ENCODE peak calls at places on chromosome 2, in six cellular contexts. One of them, this sample, is unnamed.
A peak's percentile ranks its signal among the peaks of the same experiment; 100 is the strongest.

GRCh38 chr2:241842620-241843211 is 16.0 kb downstream of the PDCD1 start:
- DNase-seq in HepG2: no peak
- DNase-seq in breast epithelium: peak; percentile 51
- DNase-seq in gastrocnemius medialis: no peak
- DNase-seq in lower lobe of right lung: peak; percentile 75
- DNase-seq in right lobe of liver: peak; percentile 57
- DNase-seq in this sample: peak; percentile 86

GRCh38 chr2:160207271-160207670 is 7.2 kb upstream of the ITGB6 start:
- DNase-seq in right lobe of liver: no peak
- DNase-seq in lower lobe of right lung: no peak
- DNase-seq in gastrocnemius medialis: no peak
- DNase-seq in HepG2: no peak
- DNase-seq in breast epithelium: no peak
- DNase-seq in this sample: no peak

GRCh38 chr2:134310450-134311079 is 56.7 kb downstream of the MGAT5 start:
- DNase-seq in gastrocnemius medialis: no peak
- DNase-seq in right lobe of liver: no peak
- DNase-seq in lower lobe of right lung: no peak
- DNase-seq in HepG2: no peak
- DNase-seq in breast epithelium: no peak
- DNase-seq in this sample: no peak

GRCh38 chr2:226362991-226363390 is 436.6 kb downstream of the IRS1 start:
- DNase-seq in lower lobe of right lung: no peak
- DNase-seq in gastrocnemius medialis: no peak
- DNase-seq in right lobe of liver: no peak
- DNase-seq in breast epithelium: no peak
- DNase-seq in HepG2: no peak
- DNase-seq in this sample: no peak

GRCh38 chr2:125684256-125684655 is 971.7 kb upstream of the GYPC start:
- DNase-seq in gastrocnemius medialis: no peak
- DNase-seq in lower lobe of right lung: no peak
- DNase-seq in right lobe of liver: no peak
- DNase-seq in breast epithelium: no peak
- DNase-seq in HepG2: no peak
- DNase-seq in this sample: no peak

GRCh38 chr2:118689456-118689855 is 158.0 kb downstream of the EN1 start:
- DNase-seq in gastrocnemius medialis: no peak
- DNase-seq in right lobe of liver: no peak
- DNase-seq in breast epithelium: no peak
- DNase-seq in HepG2: no peak
- DNase-seq in lower lobe of right lung: no peak
- DNase-seq in this sample: no peak

GRCh38 chr2:240557101-240557751 is 562 bp downstream of the ANKMY1 start:
- DNase-seq in HepG2: no peak
- DNase-seq in right lobe of liver: no peak
- DNase-seq in lower lobe of right lung: peak; percentile 48
- DNase-seq in breast epithelium: no peak
- DNase-seq in gastrocnemius medialis: no peak
- DNase-seq in this sample: no peak

GRCh38 chr2:85935746-85936208 is 47.0 kb upstream of the ST3GAL5 start:
- DNase-seq in lower lobe of right lung: no peak
- DNase-seq in right lobe of liver: no peak
- DNase-seq in breast epithelium: no peak
- DNase-seq in HepG2: no peak
- DNase-seq in gastrocnemius medialis: no peak
- DNase-seq in this sample: no peak

GRCh38 chr2:164439235-164439634 is 182.0 kb downstream of the GRB14 start:
- DNase-seq in breast epithelium: no peak
- DNase-seq in gastrocnemius medialis: no peak
- DNase-seq in HepG2: no peak
- DNase-seq in lower lobe of right lung: no peak
- DNase-seq in right lobe of liver: no peak
- DNase-seq in this sample: no peak

GRCh38 chr2:108377411-108377810 is 343 bp upstream of the SULT1C4 start:
- DNase-seq in breast epithelium: no peak
- DNase-seq in gastrocnemius medialis: no peak
- DNase-seq in right lobe of liver: no peak
- DNase-seq in lower lobe of right lung: no peak
- DNase-seq in HepG2: peak; percentile 20
- DNase-seq in this sample: no peak

GRCh38 chr2:102001767-102002142 is 10.0 kb downstream of the IL1R2 start:
- DNase-seq in gastrocnemius medialis: no peak
- DNase-seq in right lobe of liver: no peak
- DNase-seq in HepG2: no peak
- DNase-seq in lower lobe of right lung: no peak
- DNase-seq in breast epithelium: no peak
- DNase-seq in this sample: no peak

GRCh38 chr2:101340141-101340541 is 31.6 kb upstream of the RNF149 start:
- DNase-seq in HepG2: peak; percentile 77
- DNase-seq in lower lobe of right lung: no peak
- DNase-seq in breast epithelium: no peak
- DNase-seq in right lobe of liver: no peak
- DNase-seq in gastrocnemius medialis: no peak
- DNase-seq in this sample: no peak

GRCh38 chr2:124267821-124268220 is 242.7 kb downstream of the CNTNAP5 start:
- DNase-seq in HepG2: no peak
- DNase-seq in breast epithelium: no peak
- DNase-seq in gastrocnemius medialis: no peak
- DNase-seq in lower lobe of right lung: no peak
- DNase-seq in right lobe of liver: no peak
- DNase-seq in this sample: no peak

GRCh38 chr2:223586261-223586660 is 15.9 kb downstream of the SCG2 start:
- DNase-seq in right lobe of liver: no peak
- DNase-seq in gastrocnemius medialis: no peak
- DNase-seq in breast epithelium: no peak
- DNase-seq in lower lobe of right lung: no peak
- DNase-seq in HepG2: no peak
- DNase-seq in this sample: no peak

GRCh38 chr2:7736646-7737305 is 819.6 kb downstream of the RNF144A start:
- DNase-seq in lower lobe of right lung: no peak
- DNase-seq in gastrocnemius medialis: no peak
- DNase-seq in HepG2: no peak
- DNase-seq in right lobe of liver: no peak
- DNase-seq in breast epithelium: no peak
- DNase-seq in this sample: no peak

GRCh38 chr2:190947711-190948251 is 66.2 kb downstream of the STAT1 start:
- DNase-seq in gastrocnemius medialis: no peak
- DNase-seq in breast epithelium: no peak
- DNase-seq in right lobe of liver: no peak
- DNase-seq in HepG2: peak; percentile 51
- DNase-seq in lower lobe of right lung: no peak
- DNase-seq in this sample: no peak

GRCh38 chr2:27855476-27855875 is 34.7 kb downstream of the RBKS start:
- DNase-seq in right lobe of liver: no peak
- DNase-seq in gastrocnemius medialis: no peak
- DNase-seq in breast epithelium: no peak
- DNase-seq in HepG2: no peak
- DNase-seq in lower lobe of right lung: no peak
- DNase-seq in this sample: no peak

GRCh38 chr2:143480586-143481230 is 351.5 kb downstream of the ARHGAP15 start:
- DNase-seq in breast epithelium: no peak
- DNase-seq in HepG2: no peak
- DNase-seq in right lobe of liver: no peak
- DNase-seq in gastrocnemius medialis: no peak
- DNase-seq in lower lobe of right lung: no peak
- DNase-seq in this sample: no peak

GRCh38 chr2:152638590-152638989 is 78.7 kb downstream of the PRPF40A start:
- DNase-seq in HepG2: no peak
- DNase-seq in gastrocnemius medialis: no peak
- DNase-seq in breast epithelium: no peak
- DNase-seq in lower lobe of right lung: no peak
- DNase-seq in right lobe of liver: no peak
- DNase-seq in this sample: no peak

GRCh38 chr2:144479138-144479537 is 40.8 kb downstream of the ZEB2 start:
- DNase-seq in right lobe of liver: no peak
- DNase-seq in gastrocnemius medialis: no peak
- DNase-seq in breast epithelium: no peak
- DNase-seq in HepG2: no peak
- DNase-seq in lower lobe of right lung: no peak
- DNase-seq in this sample: no peak

GRCh38 chr2:233848276-233848675 is 6.1 kb downstream of the HJURP start:
- DNase-seq in HepG2: no peak
- DNase-seq in lower lobe of right lung: no peak
- DNase-seq in gastrocnemius medialis: no peak
- DNase-seq in breast epithelium: no peak
- DNase-seq in right lobe of liver: no peak
- DNase-seq in this sample: no peak

GRCh38 chr2:696463-696862 is 19.3 kb upstream of the TMEM18 start:
- DNase-seq in HepG2: no peak
- DNase-seq in breast epithelium: no peak
- DNase-seq in gastrocnemius medialis: no peak
- DNase-seq in right lobe of liver: no peak
- DNase-seq in lower lobe of right lung: no peak
- DNase-seq in this sample: no peak

GRCh38 chr2:122670932-122671331 is 915.5 kb downstream of the TSN start:
- DNase-seq in gastrocnemius medialis: no peak
- DNase-seq in HepG2: no peak
- DNase-seq in lower lobe of right lung: no peak
- DNase-seq in right lobe of liver: no peak
- DNase-seq in breast epithelium: no peak
- DNase-seq in this sample: no peak

GRCh38 chr2:226440119-226440917 is 359.3 kb downstream of the IRS1 start:
- DNase-seq in right lobe of liver: no peak
- DNase-seq in HepG2: peak; percentile 60
- DNase-seq in breast epithelium: no peak
- DNase-seq in lower lobe of right lung: no peak
- DNase-seq in gastrocnemius medialis: no peak
- DNase-seq in this sample: no peak

GRCh38 chr2:108396845-108397244 is 19.1 kb downstream of the SULT1C4 start:
- DNase-seq in lower lobe of right lung: no peak
- DNase-seq in gastrocnemius medialis: no peak
- DNase-seq in right lobe of liver: no peak
- DNase-seq in HepG2: peak; percentile 57
- DNase-seq in breast epithelium: no peak
- DNase-seq in this sample: no peak

GRCh38 chr2:111251711-111252110 is 131.0 kb downstream of the BCL2L11 start:
- DNase-seq in breast epithelium: no peak
- DNase-seq in gastrocnemius medialis: no peak
- DNase-seq in right lobe of liver: no peak
- DNase-seq in lower lobe of right lung: no peak
- DNase-seq in HepG2: no peak
- DNase-seq in this sample: no peak

GRCh38 chr2:126885701-126886121 is 13.0 kb upstream of the TEX51 start:
- DNase-seq in lower lobe of right lung: no peak
- DNase-seq in breast epithelium: peak; percentile 49
- DNase-seq in right lobe of liver: peak; percentile 28
- DNase-seq in HepG2: no peak
- DNase-seq in gastrocnemius medialis: no peak
- DNase-seq in this sample: no peak

GRCh38 chr2:33342705-33343104 is 133.7 kb upstream of the RASGRP3 start:
- DNase-seq in lower lobe of right lung: no peak
- DNase-seq in breast epithelium: no peak
- DNase-seq in HepG2: no peak
- DNase-seq in right lobe of liver: no peak
- DNase-seq in gastrocnemius medialis: no peak
- DNase-seq in this sample: no peak

GRCh38 chr2:33340265-33340664 is 136.2 kb upstream of the RASGRP3 start:
- DNase-seq in HepG2: no peak
- DNase-seq in lower lobe of right lung: peak; percentile 47
- DNase-seq in right lobe of liver: peak; percentile 70
- DNase-seq in gastrocnemius medialis: peak; percentile 38
- DNase-seq in breast epithelium: peak; percentile 60
- DNase-seq in this sample: peak; percentile 87

GRCh38 chr2:33344230-33344629 is 132.2 kb upstream of the RASGRP3 start:
- DNase-seq in HepG2: no peak
- DNase-seq in right lobe of liver: no peak
- DNase-seq in breast epithelium: no peak
- DNase-seq in gastrocnemius medialis: no peak
- DNase-seq in lower lobe of right lung: no peak
- DNase-seq in this sample: no peak

GRCh38 chr2:33342171-33342570 is 134.3 kb upstream of the RASGRP3 start:
- DNase-seq in gastrocnemius medialis: no peak
- DNase-seq in HepG2: no peak
- DNase-seq in right lobe of liver: no peak
- DNase-seq in breast epithelium: no peak
- DNase-seq in lower lobe of right lung: no peak
- DNase-seq in this sample: no peak

GRCh38 chr2:33343387-33343895 is 133.0 kb upstream of the RASGRP3 start:
- DNase-seq in gastrocnemius medialis: no peak
- DNase-seq in HepG2: no peak
- DNase-seq in breast epithelium: no peak
- DNase-seq in right lobe of liver: no peak
- DNase-seq in lower lobe of right lung: no peak
- DNase-seq in this sample: no peak
- H3K4me3 ChIP-seq in gastrocnemius medialis: no peak overlapping the region
- H3K4me3 ChIP-seq in HepG2: no peak overlapping the region
- H3K4me3 ChIP-seq in breast epithelium: no peak overlapping the region
- H3K4me3 ChIP-seq in right lobe of liver: no peak overlapping the region
- H3K4me3 ChIP-seq in lower lobe of right lung: no peak overlapping the region
- H3K4me3 ChIP-seq in this sample: no peak overlapping the region

GRCh38 chr2:149767516-149767974 is 180.0 kb upstream of the MMADHC start:
- DNase-seq in right lobe of liver: no peak
- DNase-seq in breast epithelium: no peak
- DNase-seq in gastrocnemius medialis: no peak
- DNase-seq in lower lobe of right lung: no peak
- DNase-seq in HepG2: no peak
- DNase-seq in this sample: no peak
- TF ChIP-seq CTCF in right lobe of liver: no peak
- TF ChIP-seq CTCF in breast epithelium: no peak
- TF ChIP-seq CTCF in gastrocnemius medialis: no peak
- TF ChIP-seq CTCF in lower lobe of right lung: no peak
- TF ChIP-seq CTCF in HepG2: no peak
- TF ChIP-seq CTCF in this sample: no peak

DNA sequence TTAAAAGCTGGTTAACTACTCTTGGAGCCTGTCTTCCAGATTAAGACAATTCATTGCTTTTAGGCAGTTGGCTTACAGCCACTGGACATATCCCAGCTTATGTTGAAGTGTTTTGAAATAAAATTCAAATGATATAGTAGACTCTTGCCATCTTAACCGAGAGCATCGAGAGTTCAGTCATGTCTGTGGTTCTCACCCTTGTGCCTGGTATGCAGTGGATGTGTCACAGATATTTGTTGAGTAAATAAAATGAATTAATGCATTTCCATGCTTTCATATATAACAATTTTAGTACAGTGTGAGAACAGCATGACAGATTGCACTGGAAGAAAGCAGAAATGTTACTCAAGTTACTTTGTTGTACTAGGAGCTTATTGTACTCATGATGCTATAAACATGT is 158.2 kb downstream of the TANC1 start:
- DNase-seq in lower lobe of right lung: no peak
- DNase-seq in gastrocnemius medialis: no peak
- DNase-seq in HepG2: no peak
- DNase-seq in right lobe of liver: no peak
- DNase-seq in breast epithelium: no peak
- DNase-seq in this sample: no peak
- H3K4me1 ChIP-seq in lower lobe of right lung: peaks cover 47% of the 10 kb centered on the region
- H3K4me1 ChIP-seq in gastrocnemius medialis: peaks cover 3% of the 10 kb centered on the region
- H3K4me1 ChIP-seq in HepG2: peaks cover 11% of the 10 kb centered on the region
- H3K4me1 ChIP-seq in right lobe of liver: no peaks in the 10 kb centered on the region
- H3K4me1 ChIP-seq in breast epithelium: no peaks in the 10 kb centered on the region
- H3K4me1 ChIP-seq in this sample: peaks cover 5% of the 10 kb centered on the region

GRCh38 chr2:168457177-168457905 is 1.3 kb downstream of the CERS6 start:
- DNase-seq in gastrocnemius medialis: no peak
- DNase-seq in right lobe of liver: no peak
- DNase-seq in HepG2: no peak
- DNase-seq in breast epithelium: no peak
- DNase-seq in lower lobe of right lung: no peak
- DNase-seq in this sample: no peak
- H3K4me3 ChIP-seq in gastrocnemius medialis: peak overlapping the region; percentile 78
- H3K4me3 ChIP-seq in right lobe of liver: peak overlapping the region; percentile 68
- H3K4me3 ChIP-seq in HepG2: peak overlapping the region; percentile 81
- H3K4me3 ChIP-seq in breast epithelium: peak overlapping the region; percentile 90
- H3K4me3 ChIP-seq in lower lobe of right lung: peak overlapping the region; percentile 85
- H3K4me3 ChIP-seq in this sample: peak overlapping the region; percentile 92